ENCODE peak calls at places on chromosomes 11 and 22, in six cellular contexts. G, D, Q, S, K and A are unnamed samples.

GRCh38 chr22:20247010-20247505 is 21.1 kb downstream of the RTN4R start:
- DNase-seq in G (no peak), D (peak), Q (peak), S (no peak), K (peak), A (no peak)

GRCh38 chr11:42066113-42066512 is 606.7 kb upstream of the LRRC4C start:
- DNase-seq in G (no peak), D (no peak), Q (peak), S (no peak), K (no peak), A (no peak)

GRCh38 chr22:23404689-23405365 is 175.3 kb downstream of the IGLL1 start:
- DNase-seq in G (no peak), D (no peak), Q (peak), S (no peak), K (peak), A (no peak)

GRCh38 chr11:70251583-70252285 is 18.8 kb upstream of the PPFIA1 start:
- DNase-seq in G (no peak), D (no peak), Q (no peak), S (peak), K (no peak), A (no peak)

GRCh38 chr11:64123679-64124078 is 42.2 kb downstream of the MACROD1 start:
- DNase-seq in G (no peak), D (no peak), Q (no peak), S (no peak), K (no peak), A (no peak)

GRCh38 chr11:96132437-96132836 is 208.5 kb upstream of the MTMR2 start:
- DNase-seq in G (no peak), D (no peak), Q (no peak), S (no peak), K (no peak), A (no peak)

GRCh38 chr11:110176366-110177056 is 83.3 kb downstream of the ZC3H12C start:
- DNase-seq in G (no peak), D (no peak), Q (peak), S (no peak), K (no peak), A (no peak)

GRCh38 chr11:132064987-132065620 is 694.7 kb downstream of the NTM start:
- DNase-seq in G (no peak), D (no peak), Q (peak), S (no peak), K (no peak), A (no peak)

GRCh38 chr11:43138621-43139140 is 173.1 kb upstream of the API5 start:
- DNase-seq in G (no peak), D (no peak), Q (no peak), S (no peak), K (no peak), A (no peak)